ENCODE peak calls at places on chromosomes 5 and 9, in five cellular contexts. Q is fibroblast of lung, N is prostate gland, U is tibial nerve, M is GM12865. B is an unnamed sample.

GRCh38 chr5:34706084-34706483 is 50.0 kb downstream of the RAI14 start:
- DNase-seq in N (no peak), M (no peak), U (no peak), Q (no peak), B (no peak)

GRCh38 chr5:25744908-25745307 is 1100.1 kb upstream of the CDH10 start:
- DNase-seq in U (no peak), Q (no peak), M (no peak), N (no peak), B (no peak)

GRCh38 chr9:113913426-113914195 is 37.5 kb downstream of the ZNF618 start:
- DNase-seq in M (no peak), U (no peak), Q (peak), N (peak), B (no peak)

GRCh38 chr5:35902032-35902681 is 36.3 kb downstream of the CAPSL start:
- DNase-seq in Q (peak), N (no peak), M (peak), U (no peak), B (no peak)

GRCh38 chr5:142653321-142653720 is 32.6 kb downstream of the FGF1 start:
- DNase-seq in Q (no peak), M (no peak), U (no peak), N (no peak), B (no peak)

GRCh38 chr9:107615325-107615724 is 125.8 kb upstream of the KLF4 start:
- DNase-seq in N (no peak), M (no peak), Q (peak), U (no peak), B (no peak)

GRCh38 chr5:171724771-171725609 is 60.6 kb upstream of the SMIM23 start:
- DNase-seq in M (no peak), N (no peak), U (no peak), Q (no peak), B (no peak)

GRCh38 chr5:58318468-58318867 is 141.4 kb downstream of the PLK2 start:
- DNase-seq in M (no peak), U (no peak), Q (no peak), N (no peak), B (no peak)

GRCh38 chr5:168683247-168683926 is 104.2 kb upstream of the PANK3 start:
- DNase-seq in N (no peak), Q (no peak), M (no peak), U (no peak), B (no peak)

GRCh38 chr5:130104895-130105684 is 200.8 kb downstream of the CHSY3 start:
- DNase-seq in Q (no peak), U (no peak), N (no peak), M (no peak), B (no peak)

GRCh38 chr9:21434202-21435014 is 5.8 kb upstream of the IFNA1 start:
- DNase-seq in N (no peak), Q (peak), U (peak), M (peak), B (peak)

GRCh38 chr5:179238628-179238970 is 106.7 kb downstream of the ADAMTS2 start:
- DNase-seq in N (no peak), U (no peak), M (no peak), Q (no peak), B (no peak)

GRCh38 chr9:124635285-124635684 is 128.1 kb upstream of the NR5A1 start:
- DNase-seq in Q (no peak), N (no peak), U (no peak), M (no peak), B (no peak)

GRCh38 chr9:224540-225520 is 10.2 kb downstream of the DOCK8 start:
- DNase-seq in Q (no peak), M (peak), U (no peak), N (no peak), B (no peak)

GRCh38 chr5:7495133-7495521 is 99.2 kb downstream of the ADCY2 start:
- DNase-seq in U (no peak), M (no peak), N (no peak), Q (no peak), B (no peak)

GRCh38 chr9:90142580-90142979 is 500.0 kb downstream of the DIRAS2 start:
- DNase-seq in U (peak), N (peak), M (peak), Q (peak), B (peak)

GRCh38 chr9:35526087-35526801 is 36.3 kb downstream of the RUSC2 start:
- DNase-seq in U (no peak), N (no peak), Q (peak), M (no peak), B (no peak)

GRCh38 chr5:38675443-38675842 is 119.0 kb upstream of the LIFR start:
- DNase-seq in M (no peak), U (no peak), Q (no peak), N (no peak), B (no peak)

GRCh38 chr9:114611516-114612271 is 603 bp downstream of the TMEM268 start:
- DNase-seq in N (peak), M (peak), U (peak), Q (peak), B (peak)

GRCh38 chr5:58080573-58080972 is 379.3 kb downstream of the PLK2 start:
- DNase-seq in N (no peak), U (no peak), M (no peak), Q (peak), B (no peak)

GRCh38 chr5:131265318-131265803 is 1.5 kb downstream of the CDC42SE2 start:
- DNase-seq in U (no peak), N (peak), Q (peak), M (peak), B (no peak)
- TF ChIP-seq CTCF in U (peak), N (peak), Q (peak), M (peak), B (peak)

GRCh38 chr9:84669293-84670105 is at the start of gene NTRK2:
- DNase-seq in M (peak), U (peak), Q (peak), N (no peak), B (peak)

GRCh38 chr9:84669008-84669292 is 579 bp upstream of the NTRK2 start:
- DNase-seq in M (no peak), U (no peak), N (no peak), Q (no peak), B (no peak)

GRCh38 chr9:84667571-84668203 is 1.8 kb upstream of the NTRK2 start:
- DNase-seq in U (peak), Q (peak), M (peak), N (no peak), B (peak)

GRCh38 chr9:84670106-84670800 is 724 bp downstream of the NTRK2 start:
- DNase-seq in N (no peak), M (no peak), U (no peak), Q (no peak), B (peak)

GRCh38 chr9:84668204-84669007 is 1.1 kb upstream of the NTRK2 start:
- DNase-seq in M (peak), U (peak), N (no peak), Q (peak), B (peak)
- TF ChIP-seq CTCF in M (peak), U (peak), N (peak), Q (peak), B (peak)

GRCh38 chr9:127522727-127523126 is 71.4 kb downstream of the LRSAM1 start:
- DNase-seq in M (no peak), N (no peak), Q (no peak), U (no peak), B (no peak)

GRCh38 chr9:127520941-127521918 is 69.9 kb downstream of the LRSAM1 start:
- DNase-seq in N (no peak), U (no peak), M (no peak), Q (peak), B (no peak)

GRCh38 chr9:127521919-127522304 is 70.6 kb downstream of the LRSAM1 start:
- DNase-seq in U (no peak), Q (no peak), M (no peak), N (no peak), B (no peak)

GRCh38 chr9:127524373-127524772 is 73.1 kb downstream of the LRSAM1 start:
- DNase-seq in U (no peak), Q (no peak), N (no peak), M (no peak), B (peak)

DNA sequence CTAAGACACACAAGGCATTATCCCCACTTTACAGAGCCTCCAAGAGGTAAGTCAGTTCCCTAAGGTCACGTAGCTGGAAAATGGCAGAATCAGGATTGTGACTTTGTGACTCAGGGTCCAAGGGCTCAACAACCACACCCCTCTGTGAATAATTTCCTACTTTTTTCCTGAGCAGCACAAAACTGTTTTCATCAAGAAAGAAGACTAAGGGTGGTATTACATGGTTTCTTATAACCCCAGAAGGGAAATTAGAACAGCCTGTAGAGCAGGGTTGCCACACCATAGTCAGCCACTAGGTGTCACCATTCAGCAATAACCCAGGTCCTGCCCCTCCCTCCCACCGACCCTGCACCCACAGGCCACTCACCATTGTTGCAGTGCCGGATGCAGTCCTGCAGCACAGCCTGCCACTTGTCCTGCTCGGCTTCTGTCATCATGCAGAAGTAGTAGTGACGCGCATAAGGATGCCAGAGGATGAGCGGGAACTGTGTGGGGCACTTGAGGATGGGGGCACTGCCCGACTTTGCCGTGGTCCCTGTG is 72.1 kb downstream of the LRSAM1 start:
- DNase-seq in U (no peak), N (no peak), Q (peak), M (peak), B (no peak)
- TF ChIP-seq CTCF in U (no peak), N (peak), Q (peak), M (peak), B (peak)

DNA sequence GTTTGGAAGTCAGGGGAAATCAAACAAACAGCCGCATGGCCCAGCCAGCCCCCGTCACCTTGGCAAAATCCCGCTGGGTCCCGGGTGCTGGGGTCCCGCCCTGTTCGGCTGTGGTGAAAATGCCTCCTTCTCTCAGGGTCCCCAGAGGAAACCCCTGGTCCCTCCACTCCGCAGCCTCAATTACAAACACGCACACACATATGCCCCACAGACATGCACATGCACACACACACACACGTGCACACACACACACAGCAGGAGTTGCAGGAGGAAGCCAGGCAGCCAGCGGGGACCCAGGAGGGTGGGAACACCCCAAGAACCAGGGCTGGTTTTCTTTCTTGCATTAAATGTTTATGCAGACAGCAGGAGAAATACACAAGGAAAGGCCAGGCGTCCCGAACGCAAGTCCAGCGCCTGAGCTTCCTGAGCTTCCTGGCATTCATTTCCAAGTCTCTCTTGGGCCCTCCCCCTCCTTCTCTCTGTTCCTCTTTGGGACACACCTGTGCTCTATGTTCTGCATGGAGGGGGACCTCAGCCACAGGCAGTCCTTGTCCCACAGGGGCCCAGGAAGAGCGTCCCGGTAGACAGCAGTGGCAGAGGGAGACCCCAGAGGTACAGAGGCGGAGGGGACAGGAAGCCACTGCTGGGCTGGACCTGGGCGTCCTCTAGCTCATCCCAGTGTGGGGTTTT is 221.4 kb upstream of the IER5L start:
- DNase-seq in M (no peak), U (no peak), Q (no peak), N (no peak), B (no peak)
- TF ChIP-seq CTCF in M (no peak), U (no peak), Q (no peak), N (no peak), B (no peak)

GRCh38 chr9:131349522-131349880 is 44.4 kb upstream of the PRRC2B start:
- DNase-seq in Q (no peak), U (no peak), N (no peak), M (no peak), B (no peak)
- TF ChIP-seq CTCF in Q (no peak), U (no peak), N (no peak), M (no peak), B (no peak)

DNA sequence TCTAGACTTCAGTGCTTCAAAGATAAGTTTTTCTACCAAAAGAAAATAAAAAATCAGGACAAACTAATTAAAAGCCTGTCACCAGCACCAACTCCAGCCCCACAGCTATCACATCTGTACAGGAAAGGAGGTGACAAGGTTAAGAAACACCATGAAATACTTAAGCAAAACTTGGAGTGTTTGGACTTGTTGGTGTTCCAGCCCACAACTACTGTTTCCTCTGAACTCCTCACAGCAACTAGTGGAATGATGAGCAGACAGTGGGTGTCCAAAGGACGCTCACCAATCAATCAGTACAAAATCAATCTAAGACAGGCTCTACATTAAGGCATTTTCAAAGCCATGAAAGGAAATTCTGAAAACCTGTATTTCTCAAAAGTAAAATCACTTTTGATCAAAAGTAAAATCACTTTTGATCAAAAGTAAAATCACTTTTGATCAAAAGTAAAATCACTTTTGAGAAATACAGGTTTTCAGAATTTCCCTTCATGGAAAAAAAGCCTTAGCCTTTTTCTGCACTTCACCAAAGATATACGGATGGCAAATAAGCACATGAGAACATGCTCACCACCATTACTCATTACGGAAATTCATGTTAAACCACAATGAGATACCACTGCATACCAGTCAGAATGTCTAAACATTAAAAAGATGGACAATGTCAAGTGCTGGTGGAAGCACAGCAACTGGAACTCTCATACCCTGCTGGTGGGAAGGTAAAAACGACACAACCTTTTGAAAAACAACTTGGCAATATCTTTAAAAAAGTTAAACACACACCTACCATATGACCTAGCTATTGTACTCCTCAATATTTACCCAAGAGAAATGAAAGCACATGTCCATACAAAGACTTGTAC is 79.7 kb downstream of the MED27 start:
- DNase-seq in M (no peak), Q (peak), N (no peak), U (no peak), B (no peak)
- TF ChIP-seq CTCF in M (no peak), Q (no peak), N (no peak), U (no peak), B (no peak)

GRCh38 chr5:158770506-158770905 is 329.2 kb downstream of the EBF1 start:
- DNase-seq in U (no peak), N (no peak), Q (no peak), M (peak), B (no peak)
- TF ChIP-seq CTCF in U (no peak), N (peak), Q (no peak), M (no peak), B (peak)

GRCh38 chr9:85521331-85522197 is 220.2 kb downstream of the AGTPBP1 start:
- DNase-seq in N (peak), Q (no peak), M (no peak), U (no peak), B (no peak)

GRCh38 chr9:85524531-85524930 is 217.2 kb downstream of the AGTPBP1 start:
- DNase-seq in Q (no peak), U (no peak), M (no peak), N (no peak), B (no peak)

GRCh38 chr9:85527331-85528015 is 214.3 kb downstream of the AGTPBP1 start:
- DNase-seq in Q (no peak), N (no peak), M (no peak), U (no peak), B (no peak)

GRCh38 chr9:85522459-85523092 is 219.2 kb downstream of the AGTPBP1 start:
- DNase-seq in U (peak), Q (peak), N (peak), M (peak), B (peak)

DNA sequence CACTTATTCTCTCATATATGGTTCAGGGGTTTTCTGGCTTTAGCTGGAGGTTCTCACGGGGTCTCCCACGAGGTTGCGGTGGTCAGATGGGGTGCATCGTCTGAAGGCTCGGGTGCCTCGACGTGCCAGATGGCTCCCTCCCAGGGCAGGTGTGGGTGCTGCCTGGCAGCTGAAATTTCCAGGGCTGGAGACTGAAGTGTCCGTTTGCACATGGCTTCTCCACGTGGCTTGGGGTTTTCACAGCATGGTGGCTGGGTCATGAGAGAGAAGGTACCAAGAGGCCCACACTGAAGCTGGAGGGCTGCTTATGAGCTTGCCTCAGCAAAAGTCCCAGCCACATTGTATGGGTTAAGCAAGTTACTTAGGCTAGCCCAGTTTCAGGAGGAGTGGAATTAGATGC is 218.6 kb downstream of the AGTPBP1 start:
- DNase-seq in N (no peak), M (no peak), U (no peak), Q (no peak), B (no peak)
- TF ChIP-seq CTCF in N (no peak), M (no peak), U (no peak), Q (no peak), B (no peak)

GRCh38 chr9:98755006-98755618 is 41.2 kb downstream of the ANKS6 start:
- DNase-seq in M (no peak), N (no peak), Q (no peak), U (no peak), B (no peak)
- TF ChIP-seq CTCF in M (no peak), N (no peak), Q (no peak), U (no peak), B (no peak)

GRCh38 chr5:116300016-116300601 is 215.3 kb downstream of the COMMD10 start:
- DNase-seq in U (no peak), N (no peak), M (no peak), Q (no peak), B (no peak)
- TF ChIP-seq CTCF in U (no peak), N (no peak), M (no peak), Q (no peak), B (no peak)